ENCODE peak calls at places on chromosome 12, in nine cellular contexts. L is activated T-cell treated with anti-CD3 and anti-CD28 coated beads for 1 hour; V is glutamatergic neuron; J is Right ventricle myocardium inferior; Z is heart left ventricle; K is NT2/D1; O is anterior cingulate cortex; G is activated CD4-positive, alpha-beta T cell treated with anti-CD3 and anti-CD28 coated beads, Interleukin-2, amount 50 U/mL, for 24 hours; S is NB4. F is an unnamed sample.

GRCh38 chr12:42094277-42094676 is 50.4 kb downstream of the GXYLT1 start:
- DNase-seq in O (no peak), Z (no peak), V (no peak), K (peak; percentile 20), S (peak; percentile 13), L (no peak), J (no peak), G (no peak), F (no peak)

GRCh38 chr12:11653215-11653753 is 3.8 kb downstream of the ETV6 start:
- DNase-seq in J (no peak), K (no peak), S (peak; percentile 90), L (no peak), Z (peak; percentile 38), G (peak; percentile 9), V (no peak), O (no peak), F (no peak)

GRCh38 chr12:40229690-40230651 is 5.2 kb downstream of the LRRK2 start:
- DNase-seq in K (no peak), Z (no peak), O (no peak), V (no peak), L (no peak), J (no peak), S (no peak), G (no peak), F (no peak)

GRCh38 chr12:110998165-110998564 is 77.8 kb upstream of the MYL2 start:
- DNase-seq in V (no peak), G (no peak), S (no peak), K (no peak), O (no peak), L (no peak), Z (no peak), J (no peak), F (no peak)

GRCh38 chr12:113727651-113728061 is 238.5 kb downstream of the RBM19 start:
- DNase-seq in L (no peak), S (no peak), K (no peak), O (no peak), J (no peak), V (no peak), Z (no peak), G (no peak), F (no peak)

GRCh38 chr12:115640929-115641328 is 636.6 kb downstream of the MED13L start:
- DNase-seq in K (no peak), G (no peak), O (no peak), S (no peak), Z (no peak), L (no peak), J (no peak), V (no peak), F (no peak)

GRCh38 chr12:12054993-12055392 is 15.7 kb upstream of the BCL2L14 start:
- DNase-seq in K (no peak), Z (no peak), S (no peak), V (no peak), J (no peak), L (no peak), O (no peak), G (no peak), F (no peak)

GRCh38 chr12:112148031-112148513 is 22.7 kb downstream of the TRAFD1 start:
- DNase-seq in J (no peak), O (no peak), Z (no peak), S (no peak), K (no peak), V (no peak), G (no peak), L (no peak), F (peak; percentile 10)

GRCh38 chr12:44874981-44875416 is 1.1 kb downstream of the NELL2 start:
- DNase-seq in S (no peak), J (peak; percentile 20), O (no peak), K (peak; percentile 9), L (peak; percentile 2), Z (no peak), V (no peak), G (no peak), F (no peak)

GRCh38 chr12:100127766-100128508 is 14.7 kb downstream of the BLTP3B start:
- DNase-seq in V (no peak), S (peak; percentile 93), L (no peak), Z (no peak), J (no peak), K (no peak), O (no peak), G (no peak), F (no peak)

GRCh38 chr12:8950702-8951478 is 1.4 kb upstream of the M6PR start:
- DNase-seq in L (no peak), K (no peak), Z (no peak), S (peak; percentile 42), V (no peak), J (no peak), G (no peak), O (no peak), F (no peak)

GRCh38 chr12:89825591-89826449 is 117.2 kb upstream of the ATP2B1 start:
- DNase-seq in S (peak; percentile 15), J (no peak), L (no peak), O (no peak), K (no peak), V (no peak), G (no peak), Z (no peak), F (no peak)

GRCh38 chr12:80325167-80325959 is 118.7 kb upstream of the PTPRQ start:
- DNase-seq in G (no peak), J (no peak), L (no peak), Z (no peak), S (no peak), V (no peak), K (no peak), O (no peak), F (no peak)

GRCh38 chr12:22160396-22161003 is 114.5 kb downstream of the CMAS start:
- DNase-seq in G (no peak), L (no peak), Z (no peak), J (no peak), K (no peak), S (no peak), O (no peak), V (no peak), F (no peak)

GRCh38 chr12:128052341-128052740 is 214.6 kb upstream of the TMEM132C start:
- DNase-seq in J (no peak), K (no peak), L (no peak), Z (no peak), S (no peak), G (no peak), O (no peak), V (no peak), F (no peak)

F was measured in retinal pigment epithelial cell.